ENCODE peak calls at places on chromosomes 11 and 22, in four cellular contexts. One of them, this sample, is unnamed.

GRCh38 chr11:118574636-118575035 is 2.4 kb downstream of the ARCN1 start:
- DNase-seq in CD8-positive, alpha-beta T cell: no peak
- DNase-seq in upper lobe of left lung: no peak
- DNase-seq in fibroblast of lung: no peak
- DNase-seq in this sample: no peak

GRCh38 chr11:12390258-12390657 is 12.9 kb downstream of the PARVA start:
- DNase-seq in CD8-positive, alpha-beta T cell: no peak
- DNase-seq in upper lobe of left lung: no peak
- DNase-seq in fibroblast of lung: no peak
- DNase-seq in this sample: no peak

GRCh38 chr11:86676533-86677154 is 4.2 kb upstream of the ME3 start:
- DNase-seq in CD8-positive, alpha-beta T cell: no peak
- DNase-seq in upper lobe of left lung: no peak
- DNase-seq in fibroblast of lung: no peak
- DNase-seq in this sample: no peak

GRCh38 chr11:79243412-79244174 is 197.2 kb downstream of the TENM4 start:
- DNase-seq in CD8-positive, alpha-beta T cell: no peak
- DNase-seq in upper lobe of left lung: no peak
- DNase-seq in fibroblast of lung: no peak
- DNase-seq in this sample: no peak

GRCh38 chr11:130404727-130405126 is 23.7 kb downstream of the ADAMTS8 start:
- DNase-seq in CD8-positive, alpha-beta T cell: no peak
- DNase-seq in upper lobe of left lung: no peak
- DNase-seq in fibroblast of lung: peak
- DNase-seq in this sample: no peak

GRCh38 chr11:1041936-1042608 is 5.6 kb upstream of the MUC6 start:
- DNase-seq in CD8-positive, alpha-beta T cell: no peak
- DNase-seq in upper lobe of left lung: no peak
- DNase-seq in fibroblast of lung: no peak
- DNase-seq in this sample: no peak

GRCh38 chr11:76265771-76266241 is 59.5 kb upstream of the WNT11 start:
- DNase-seq in CD8-positive, alpha-beta T cell: no peak
- DNase-seq in upper lobe of left lung: no peak
- DNase-seq in fibroblast of lung: peak
- DNase-seq in this sample: no peak

GRCh38 chr11:16788141-16789060 is 50.0 kb downstream of the C11orf58 start:
- DNase-seq in CD8-positive, alpha-beta T cell: peak
- DNase-seq in upper lobe of left lung: peak
- DNase-seq in fibroblast of lung: peak
- DNase-seq in this sample: peak

GRCh38 chr11:58135171-58135570 is 9.8 kb upstream of the OR9I1 start:
- DNase-seq in CD8-positive, alpha-beta T cell: no peak
- DNase-seq in upper lobe of left lung: no peak
- DNase-seq in fibroblast of lung: no peak
- DNase-seq in this sample: no peak

GRCh38 chr22:42922374-42923177 is 65.5 kb upstream of the ARFGAP3 start:
- DNase-seq in CD8-positive, alpha-beta T cell: no peak
- DNase-seq in upper lobe of left lung: no peak
- DNase-seq in fibroblast of lung: no peak
- DNase-seq in this sample: no peak
- TF ChIP-seq CTCF in CD8-positive, alpha-beta T cell: no peak
- TF ChIP-seq CTCF in upper lobe of left lung: no peak
- TF ChIP-seq CTCF in fibroblast of lung: no peak
- TF ChIP-seq CTCF in this sample: no peak

GRCh38 chr11:124865902-124866851 is 945 bp downstream of the ROBO3 start:
- DNase-seq in CD8-positive, alpha-beta T cell: peak
- DNase-seq in upper lobe of left lung: no peak
- DNase-seq in fibroblast of lung: peak
- DNase-seq in this sample: no peak
- TF ChIP-seq CTCF in CD8-positive, alpha-beta T cell: peak
- TF ChIP-seq CTCF in upper lobe of left lung: peak
- TF ChIP-seq CTCF in fibroblast of lung: peak
- TF ChIP-seq CTCF in this sample: peak

GRCh38 chr22:39529487-39529851 is 3.1 kb downstream of the RPS19BP1 start:
- DNase-seq in CD8-positive, alpha-beta T cell: no peak
- DNase-seq in upper lobe of left lung: no peak
- DNase-seq in fibroblast of lung: no peak
- DNase-seq in this sample: no peak

GRCh38 chr22:39528681-39529486 is 3.7 kb downstream of the RPS19BP1 start:
- DNase-seq in CD8-positive, alpha-beta T cell: peak
- DNase-seq in upper lobe of left lung: peak
- DNase-seq in fibroblast of lung: peak
- DNase-seq in this sample: peak

GRCh38 chr22:39532215-39533071 is at the start of gene RPS19BP1:
- DNase-seq in CD8-positive, alpha-beta T cell: peak
- DNase-seq in upper lobe of left lung: peak
- DNase-seq in fibroblast of lung: peak
- DNase-seq in this sample: peak

GRCh38 chr22:39530136-39530535 is 2.4 kb downstream of the RPS19BP1 start:
- DNase-seq in CD8-positive, alpha-beta T cell: no peak
- DNase-seq in upper lobe of left lung: no peak
- DNase-seq in fibroblast of lung: no peak
- DNase-seq in this sample: no peak

DNA sequence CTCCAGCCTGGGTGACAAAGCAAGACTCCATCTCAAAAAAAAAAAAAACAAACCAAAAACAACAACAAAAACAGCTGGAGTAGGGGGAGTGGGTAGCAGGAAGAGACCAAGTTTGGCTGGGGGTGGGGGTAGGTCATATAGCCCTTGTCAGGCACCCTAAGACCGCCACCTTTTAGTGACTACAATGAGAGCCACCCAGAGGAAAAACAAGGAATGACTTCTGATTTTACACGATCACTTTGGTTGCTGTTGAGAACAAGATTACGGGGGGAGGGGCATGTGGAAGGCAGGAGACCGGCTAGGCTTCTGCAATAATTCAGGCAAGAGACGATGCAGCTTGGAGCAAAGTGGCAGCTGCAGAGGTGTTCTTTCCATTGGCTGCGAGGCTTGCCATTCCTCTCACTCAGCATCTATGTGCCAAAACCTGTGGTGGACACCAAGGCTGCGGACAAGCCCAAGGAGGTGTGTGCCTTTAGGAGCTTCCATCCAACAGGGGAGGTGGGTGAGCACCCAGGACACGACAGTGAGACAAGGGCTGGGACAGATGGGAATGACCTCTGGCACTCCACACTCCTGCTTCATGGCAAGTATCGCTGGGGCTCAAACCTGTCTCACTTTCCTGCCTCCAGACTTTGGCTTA is 1.7 kb downstream of the RPS19BP1 start:
- DNase-seq in CD8-positive, alpha-beta T cell: no peak
- DNase-seq in upper lobe of left lung: no peak
- DNase-seq in fibroblast of lung: no peak
- DNase-seq in this sample: no peak
- TF ChIP-seq CTCF in CD8-positive, alpha-beta T cell: no peak
- TF ChIP-seq CTCF in upper lobe of left lung: no peak
- TF ChIP-seq CTCF in fibroblast of lung: peak
- TF ChIP-seq CTCF in this sample: peak

DNA sequence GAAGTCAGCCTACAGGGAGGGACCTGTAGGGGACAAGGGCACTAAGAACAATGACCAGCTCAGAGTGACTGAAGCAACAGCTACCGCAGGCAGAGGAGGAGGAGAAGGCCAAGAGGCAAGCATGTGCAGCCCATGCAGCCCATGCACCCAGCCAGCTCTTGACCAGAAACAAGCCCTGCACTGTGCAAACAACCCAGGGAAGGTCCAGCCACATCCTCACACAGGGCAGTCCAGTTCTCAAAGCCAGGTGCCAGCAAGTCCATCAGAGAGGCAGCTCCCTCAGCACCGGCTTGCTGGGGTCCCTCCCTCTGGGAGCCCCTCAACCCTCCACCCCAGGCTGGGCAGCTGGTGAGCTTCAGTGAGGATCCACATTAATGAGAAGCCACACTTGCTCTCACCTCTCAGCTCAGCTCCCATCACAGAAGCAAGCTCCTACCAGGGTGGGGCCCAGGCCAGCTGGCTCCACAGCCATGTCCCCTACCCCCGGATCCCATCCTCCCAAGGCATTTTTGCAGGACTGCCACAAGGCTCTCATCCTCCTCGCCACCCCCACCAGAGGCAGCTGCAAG is 7.1 kb downstream of the DGCR2 start:
- DNase-seq in CD8-positive, alpha-beta T cell: no peak
- DNase-seq in upper lobe of left lung: no peak
- DNase-seq in fibroblast of lung: no peak
- DNase-seq in this sample: no peak
- TF ChIP-seq CTCF in CD8-positive, alpha-beta T cell: no peak
- TF ChIP-seq CTCF in upper lobe of left lung: no peak
- TF ChIP-seq CTCF in fibroblast of lung: no peak
- TF ChIP-seq CTCF in this sample: no peak

DNA sequence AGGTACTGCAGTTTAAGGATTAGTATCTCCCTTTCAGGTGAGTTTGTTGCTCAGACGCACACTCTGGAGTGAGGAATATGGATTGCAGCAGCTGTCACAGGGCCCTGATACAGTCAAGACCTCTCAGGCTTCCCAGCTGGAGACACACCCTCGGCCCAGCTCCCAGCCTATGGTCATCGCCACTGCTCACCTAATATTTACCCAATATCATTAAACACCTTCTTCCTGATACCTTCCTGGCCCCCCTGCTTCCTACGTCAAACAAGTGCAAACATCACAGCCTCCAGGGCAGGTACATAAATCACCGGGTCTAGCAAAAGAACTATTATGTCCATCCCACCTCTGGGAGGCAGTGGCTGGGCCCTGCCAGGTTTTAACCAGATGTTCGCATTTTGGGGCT is 213.3 kb downstream of the MN1 start:
- DNase-seq in CD8-positive, alpha-beta T cell: no peak
- DNase-seq in upper lobe of left lung: no peak
- DNase-seq in fibroblast of lung: no peak
- DNase-seq in this sample: no peak
- TF ChIP-seq CTCF in CD8-positive, alpha-beta T cell: no peak
- TF ChIP-seq CTCF in upper lobe of left lung: no peak
- TF ChIP-seq CTCF in fibroblast of lung: no peak
- TF ChIP-seq CTCF in this sample: no peak

DNA sequence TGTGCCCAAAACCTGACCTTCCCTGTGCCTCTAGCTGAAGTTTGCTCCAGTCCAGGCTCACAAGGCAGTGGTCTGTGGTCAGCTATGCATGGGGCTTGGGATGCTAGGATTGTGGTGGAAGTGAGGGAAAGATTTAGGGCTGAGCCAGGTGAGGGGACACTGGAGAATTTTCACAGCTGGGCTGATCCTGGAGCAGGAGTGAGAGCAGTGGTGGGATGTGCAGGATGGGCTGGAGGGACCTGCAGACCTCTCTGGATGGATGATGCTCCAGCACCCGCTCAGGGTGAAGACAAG is 23.9 kb upstream of the KDM2A start:
- DNase-seq in CD8-positive, alpha-beta T cell: no peak
- DNase-seq in upper lobe of left lung: no peak
- DNase-seq in fibroblast of lung: no peak
- DNase-seq in this sample: no peak
- TF ChIP-seq CTCF in CD8-positive, alpha-beta T cell: no peak
- TF ChIP-seq CTCF in upper lobe of left lung: no peak
- TF ChIP-seq CTCF in fibroblast of lung: no peak
- TF ChIP-seq CTCF in this sample: no peak

GRCh38 chr22:50400406-50400805 is 57.3 kb downstream of the PPP6R2 start:
- DNase-seq in CD8-positive, alpha-beta T cell: no peak
- DNase-seq in upper lobe of left lung: no peak
- DNase-seq in fibroblast of lung: no peak
- DNase-seq in this sample: no peak

GRCh38 chr22:50398698-50399648 is 55.8 kb downstream of the PPP6R2 start:
- DNase-seq in CD8-positive, alpha-beta T cell: no peak
- DNase-seq in upper lobe of left lung: no peak
- DNase-seq in fibroblast of lung: no peak
- DNase-seq in this sample: no peak

GRCh38 chr22:50400931-50401330 is 57.8 kb downstream of the PPP6R2 start:
- DNase-seq in CD8-positive, alpha-beta T cell: no peak
- DNase-seq in upper lobe of left lung: no peak
- DNase-seq in fibroblast of lung: no peak
- DNase-seq in this sample: no peak

GRCh38 chr22:50401907-50402306 is 58.8 kb downstream of the PPP6R2 start:
- DNase-seq in CD8-positive, alpha-beta T cell: no peak
- DNase-seq in upper lobe of left lung: no peak
- DNase-seq in fibroblast of lung: no peak
- DNase-seq in this sample: no peak

DNA sequence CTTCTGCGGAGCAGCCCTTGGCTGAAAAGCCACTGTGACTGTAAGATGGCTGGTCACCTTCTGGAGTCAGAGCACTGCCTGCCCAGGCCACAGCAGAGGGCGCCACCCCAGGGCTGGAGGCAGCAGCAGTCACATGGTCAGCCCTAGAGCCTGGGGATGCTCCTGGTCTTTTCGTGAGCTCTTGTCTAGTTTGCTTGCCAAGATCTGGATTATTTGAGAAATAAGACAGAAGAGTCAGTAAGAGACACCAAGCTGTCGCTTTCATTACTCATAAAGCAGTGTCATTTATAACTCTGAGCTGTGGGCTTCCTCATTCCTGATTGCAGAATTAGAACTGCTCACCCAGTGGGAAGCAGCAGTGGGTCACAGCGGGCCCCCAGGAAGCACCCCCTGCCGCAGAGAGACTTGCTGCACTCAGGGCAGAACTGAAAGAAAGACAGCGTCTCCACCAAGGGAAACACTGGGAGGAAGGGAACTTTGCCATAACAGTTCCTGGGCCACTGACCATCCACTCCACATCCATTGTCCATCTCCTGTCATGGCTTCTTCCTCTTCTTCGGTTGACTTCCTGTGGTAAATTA is 56.7 kb downstream of the PPP6R2 start:
- DNase-seq in CD8-positive, alpha-beta T cell: peak
- DNase-seq in upper lobe of left lung: peak
- DNase-seq in fibroblast of lung: no peak
- DNase-seq in this sample: no peak
- TF ChIP-seq CTCF in CD8-positive, alpha-beta T cell: no peak
- TF ChIP-seq CTCF in upper lobe of left lung: peak
- TF ChIP-seq CTCF in fibroblast of lung: peak
- TF ChIP-seq CTCF in this sample: peak

DNA sequence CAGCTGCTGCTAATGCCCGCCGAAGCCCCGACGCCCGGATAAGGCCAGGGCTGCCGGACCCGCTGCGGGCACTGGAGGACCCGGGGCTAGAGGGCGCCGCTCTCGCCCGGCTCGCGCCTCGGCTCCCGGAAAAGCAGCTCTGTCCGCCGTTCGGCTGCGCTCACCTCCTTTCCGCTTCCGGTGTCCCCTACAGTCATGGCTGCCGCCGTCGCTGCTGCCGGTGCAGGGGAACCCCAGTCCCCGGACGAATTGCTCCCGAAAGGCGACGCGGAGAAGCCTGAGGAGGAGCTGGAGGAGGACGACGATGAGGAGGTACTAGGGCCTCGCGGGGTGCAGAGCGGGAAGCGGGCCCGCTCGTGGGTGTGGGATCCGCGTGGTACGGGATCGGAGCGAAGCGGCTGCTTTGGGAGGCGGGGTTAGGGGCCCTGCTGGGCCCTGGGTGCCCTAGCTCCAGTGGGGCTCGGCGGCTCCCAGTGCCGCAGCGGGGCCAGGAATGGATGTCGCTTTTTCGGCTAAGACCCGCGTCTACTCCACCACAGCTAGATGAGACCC is at the start of gene TOMM22:
- DNase-seq in CD8-positive, alpha-beta T cell: peak
- DNase-seq in upper lobe of left lung: peak
- DNase-seq in fibroblast of lung: peak
- DNase-seq in this sample: peak
- TF ChIP-seq CTCF in CD8-positive, alpha-beta T cell: peak
- TF ChIP-seq CTCF in upper lobe of left lung: peak
- TF ChIP-seq CTCF in fibroblast of lung: peak
- TF ChIP-seq CTCF in this sample: peak